ENCODE peak calls at places on chromosomes 1 and 21, in ten cellular contexts. L is brain microvascular endothelial cell, F is mesothelial cell of epicardium, B is neural crest cell, A is colonic mucosa, O is omental fat pad, U is ovary, C is AG09319, Y is RWPE2, S is OCI-LY7. Z is an unnamed sample.

GRCh38 chr1:205065666-205066065 is 18.6 kb downstream of the TMEM81 start:
- DNase-seq in L (no peak), F (no peak), B (no peak), A (no peak), O (no peak), U (no peak), C (no peak), Y (no peak), S (no peak), Z (no peak)

GRCh38 chr1:247156787-247157232 is 15.0 kb downstream of the ZNF124 start:
- DNase-seq in L (no peak), F (no peak), B (no peak), A (no peak), O (no peak), U (no peak), C (no peak), Y (no peak), S (no peak), Z (no peak)

GRCh38 chr1:230049731-230050130 is 17.3 kb upstream of the GALNT2 start:
- DNase-seq in L (no peak), F (no peak), B (no peak), A (no peak), O (no peak), U (no peak), C (no peak), Y (no peak), S (no peak), Z (no peak)

GRCh38 chr1:4305526-4306301 is 348.7 kb upstream of the AJAP1 start:
- DNase-seq in L (no peak), F (no peak), B (no peak), A (no peak), O (no peak), U (no peak), C (no peak), Y (no peak), S (no peak), Z (no peak)

GRCh38 chr1:22671999-22672398 is 19.0 kb downstream of the C1QB start:
- DNase-seq in L (no peak), F (no peak), B (no peak), A (no peak), O (no peak), U (no peak), C (no peak), Y (no peak), S (no peak), Z (no peak)

GRCh38 chr21:40204956-40205355 is 337.7 kb downstream of the PCP4 start:
- DNase-seq in L (no peak), F (no peak), B (no peak), A (no peak), O (no peak), U (no peak), C (no peak), Y (no peak), S (no peak), Z (no peak)

GRCh38 chr1:7220007-7220406 is 434.8 kb downstream of the CAMTA1 start:
- DNase-seq in L (peak), F (no peak), B (no peak), A (no peak), O (no peak), U (no peak), C (no peak), Y (no peak), S (no peak), Z (no peak)

GRCh38 chr1:23278717-23279116 is 61.4 kb upstream of the HTR1D start:
- DNase-seq in L (no peak), F (no peak), B (no peak), A (no peak), O (no peak), U (no peak), C (no peak), Y (no peak), S (no peak), Z (no peak)

GRCh38 chr1:197955486-197956394 is 38.6 kb downstream of the LHX9 start:
- DNase-seq in L (no peak), F (no peak), B (no peak), A (no peak), O (no peak), U (no peak), C (no peak), Y (no peak), S (no peak), Z (no peak)

DNA sequence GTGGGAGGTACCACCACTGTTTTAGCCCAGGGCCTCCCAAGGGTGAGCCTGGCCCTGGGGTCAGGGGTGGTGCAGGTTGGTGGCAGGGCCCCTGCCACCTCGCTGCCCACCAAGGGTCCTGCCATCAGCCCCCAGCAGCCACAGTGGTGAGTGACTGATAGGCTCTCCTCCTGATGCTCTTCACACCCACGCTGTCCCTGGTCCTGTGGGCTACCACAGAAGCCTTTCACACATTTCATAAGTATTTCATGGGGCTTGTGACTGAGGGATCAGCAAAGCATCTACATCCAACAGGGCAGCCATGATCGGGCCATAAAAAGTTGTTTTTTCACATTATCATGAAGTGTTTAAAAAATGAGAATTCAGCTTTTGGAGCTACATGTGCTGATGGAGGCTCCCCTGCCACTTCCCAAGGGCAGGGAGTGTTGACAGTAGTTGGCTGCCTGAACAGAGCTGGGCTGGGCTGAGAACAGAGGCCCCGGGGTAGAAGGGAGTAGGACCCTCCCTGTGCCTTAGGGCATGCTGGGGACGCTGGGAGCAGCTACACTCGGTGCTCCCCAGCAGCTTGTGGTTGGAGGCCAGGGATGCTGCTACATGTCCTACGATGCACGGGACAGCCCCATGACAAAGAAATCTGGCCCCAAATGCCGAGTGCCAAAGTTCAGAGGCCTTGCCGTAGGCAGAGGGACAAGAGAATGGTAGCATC is 73.1 kb upstream of the TMEM51 start:
- DNase-seq in L (no peak), F (no peak), B (no peak), A (no peak), O (no peak), U (no peak), C (no peak), Y (no peak), S (no peak), Z (no peak)
- TF ChIP-seq CTCF in L (no peak), F (no peak), B (no peak), A (no peak), O (no peak), U (no peak), C (no peak), Y (no peak), S (no peak), Z (no peak)

DNA sequence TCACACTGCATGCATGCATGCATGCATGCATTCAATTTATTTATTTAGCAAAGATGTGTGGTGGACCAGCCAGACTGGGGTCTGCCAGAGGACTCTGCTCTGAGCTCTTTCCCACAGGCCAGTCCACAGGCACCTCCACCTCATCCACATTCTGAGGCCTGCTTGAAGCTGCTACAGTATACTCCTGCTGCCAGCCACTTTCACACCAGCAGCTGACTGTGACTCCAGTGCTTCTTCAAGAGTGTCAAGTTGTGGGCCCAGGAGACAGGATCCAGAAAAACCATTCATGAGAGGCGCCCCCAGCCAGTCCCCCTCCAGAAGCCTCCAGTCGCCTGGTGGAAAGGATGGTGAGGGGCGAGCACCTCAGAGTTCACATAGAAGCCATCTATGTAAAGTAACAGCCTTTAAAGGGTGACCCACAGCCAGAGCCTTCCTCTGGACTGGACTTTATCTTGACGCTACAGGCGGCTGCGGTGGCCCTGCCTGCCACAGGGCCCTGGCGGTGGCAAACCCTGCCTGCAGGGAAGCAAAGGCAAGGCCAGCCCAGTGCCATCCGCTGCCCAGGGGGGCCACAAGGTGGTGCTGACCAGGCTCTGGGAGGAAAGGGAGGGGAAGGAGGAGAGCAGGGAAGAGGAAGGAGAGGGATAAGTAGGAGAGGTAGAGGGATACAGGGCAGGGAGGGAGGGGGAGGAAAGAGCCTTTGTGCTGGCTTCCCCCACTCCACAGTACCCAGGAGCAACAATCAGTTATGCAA is 30.7 kb downstream of the SSBP3 start:
- DNase-seq in L (no peak), F (no peak), B (no peak), A (no peak), O (no peak), U (no peak), C (no peak), Y (no peak), S (peak), Z (no peak)
- TF ChIP-seq CTCF in L (no peak), F (no peak), B (no peak), A (no peak), O (no peak), U (no peak), C (no peak), Y (no peak), S (peak), Z (no peak)

DNA sequence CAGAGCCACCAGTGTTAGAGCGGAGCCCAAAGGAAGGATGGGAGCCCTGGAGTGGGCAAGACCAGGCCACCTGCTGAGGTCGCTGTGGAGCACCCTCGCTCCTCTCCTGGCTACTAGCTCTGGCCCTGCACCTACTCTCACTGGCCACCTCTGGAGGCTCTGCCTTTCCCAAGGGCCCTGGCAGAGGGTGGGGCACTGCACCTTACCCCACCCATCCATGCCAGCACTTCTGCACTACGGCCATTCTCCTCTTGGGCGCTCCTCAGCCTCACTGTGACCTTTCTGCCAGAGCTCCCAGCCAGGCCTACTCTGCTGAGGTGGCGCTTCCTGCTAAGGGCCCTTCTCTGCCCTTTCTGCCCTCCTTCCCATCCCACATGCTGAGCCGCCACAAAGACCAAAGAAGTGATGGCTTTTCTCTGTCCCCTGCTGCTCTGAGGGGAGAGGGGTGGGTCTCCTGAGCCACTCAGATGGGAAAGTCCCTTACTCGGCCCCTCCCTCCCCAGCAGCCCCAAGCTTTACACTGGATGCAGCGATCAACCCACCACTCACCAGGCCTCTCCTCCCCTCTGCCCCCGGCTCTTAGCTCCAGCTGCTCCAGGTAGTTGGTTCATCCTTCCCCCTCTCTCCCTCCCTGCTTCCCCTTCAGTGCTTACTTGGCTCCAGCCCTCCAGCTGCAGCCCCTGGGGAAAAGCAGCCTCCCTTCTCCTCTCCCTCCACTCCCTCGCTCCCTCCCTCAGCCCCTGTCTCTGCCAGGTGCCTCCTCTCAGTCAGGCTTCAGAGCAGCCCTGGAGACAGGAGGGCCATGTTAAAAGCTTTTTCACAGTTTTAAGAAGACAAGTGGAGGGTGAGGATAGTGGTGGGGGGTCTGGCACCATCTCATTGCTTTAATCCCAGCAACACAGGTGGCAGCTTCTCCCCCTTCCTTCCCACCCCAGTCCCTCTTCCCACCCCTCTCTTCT is 14.8 kb upstream of the TMEM222 start:
- DNase-seq in L (no peak), F (no peak), B (no peak), A (no peak), O (no peak), U (no peak), C (no peak), Y (no peak), S (no peak), Z (no peak)
- TF ChIP-seq CTCF in L (peak), F (no peak), B (peak), A (no peak), O (no peak), U (no peak), C (no peak), Y (no peak), S (peak), Z (no peak)

GRCh38 chr1:208731976-208732821 is 488.0 kb upstream of the PLXNA2 start:
- DNase-seq in L (no peak), F (no peak), B (no peak), A (no peak), O (no peak), U (no peak), C (no peak), Y (no peak), S (no peak), Z (peak)

GRCh38 chr1:208741296-208741695 is 497.1 kb upstream of the PLXNA2 start:
- DNase-seq in L (no peak), F (no peak), B (no peak), A (no peak), O (no peak), U (no peak), C (no peak), Y (no peak), S (no peak), Z (no peak)

DNA sequence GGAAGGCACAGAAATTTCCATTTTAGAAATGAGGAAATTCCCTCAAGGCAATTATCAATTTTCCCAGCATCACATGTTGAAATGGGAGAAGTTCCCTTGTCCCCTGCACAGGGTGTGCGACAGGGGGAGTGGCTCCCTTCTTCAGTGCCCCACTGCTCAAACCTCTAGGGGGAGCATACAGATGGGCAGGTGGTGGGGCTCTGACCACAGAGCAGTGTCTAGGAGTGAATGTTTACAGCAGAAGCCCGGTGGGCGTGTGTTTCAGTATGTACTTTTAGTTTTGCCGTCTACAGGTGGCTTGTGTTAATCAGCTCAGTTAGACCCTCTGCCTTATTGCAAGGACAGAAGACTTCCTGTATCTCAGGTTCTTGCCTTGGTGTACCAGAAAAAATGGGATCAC is 493.7 kb upstream of the PLXNA2 start:
- DNase-seq in L (no peak), F (no peak), B (no peak), A (no peak), O (no peak), U (no peak), C (no peak), Y (no peak), S (no peak), Z (no peak)
- TF ChIP-seq CTCF in L (no peak), F (no peak), B (no peak), A (no peak), O (no peak), U (no peak), C (no peak), Y (no peak), S (peak), Z (no peak)

DNA sequence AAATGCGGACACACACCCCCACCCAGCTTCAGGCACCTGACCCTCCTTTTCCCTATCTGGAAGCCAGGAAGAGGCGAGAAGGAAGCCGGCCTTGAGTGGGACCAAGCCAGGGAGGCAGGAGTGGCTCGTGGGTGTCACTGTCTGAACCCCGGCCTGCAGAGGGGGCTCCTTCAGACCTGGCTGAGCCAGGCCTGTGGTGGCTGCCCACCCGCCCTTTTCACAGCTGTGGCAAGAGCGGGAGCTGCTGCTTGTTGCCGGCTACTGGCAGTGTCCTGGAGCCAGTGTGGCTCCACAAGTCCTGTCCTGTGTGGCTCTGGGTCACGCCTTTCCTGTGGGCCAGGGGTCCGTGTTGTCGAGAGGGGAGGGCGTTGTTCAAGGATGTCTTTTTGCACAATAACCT is 1.2 kb downstream of the PFKL start:
- DNase-seq in L (no peak), F (no peak), B (no peak), A (peak), O (no peak), U (no peak), C (no peak), Y (no peak), S (peak), Z (no peak)
- TF ChIP-seq CTCF in L (no peak), F (no peak), B (no peak), A (no peak), O (no peak), U (no peak), C (no peak), Y (no peak), S (no peak), Z (no peak)

GRCh38 chr1:40979241-40980067 is at the start of gene CTPS1:
- DNase-seq in L (peak), F (peak), B (peak), A (peak), O (peak), U (peak), C (peak), Y (peak), S (peak), Z (peak)
- TF ChIP-seq CTCF in L (peak), F (no peak), B (peak), A (no peak), O (no peak), U (no peak), C (peak), Y (peak), S (peak), Z (peak)

GRCh38 chr21:15282666-15283065 is 217.9 kb upstream of the NRIP1 start:
- DNase-seq in L (no peak), F (no peak), B (no peak), A (no peak), O (no peak), U (no peak), C (no peak), Y (no peak), S (no peak), Z (no peak)

GRCh38 chr21:15283789-15284188 is 219.0 kb upstream of the NRIP1 start:
- DNase-seq in L (no peak), F (no peak), B (no peak), A (no peak), O (no peak), U (no peak), C (no peak), Y (no peak), S (no peak), Z (no peak)

GRCh38 chr21:15283138-15283537 is 218.3 kb upstream of the NRIP1 start:
- DNase-seq in L (no peak), F (no peak), B (no peak), A (no peak), O (no peak), U (no peak), C (no peak), Y (no peak), S (no peak), Z (no peak)

GRCh38 chr21:15279484-15279883 is 214.7 kb upstream of the NRIP1 start:
- DNase-seq in L (no peak), F (no peak), B (no peak), A (no peak), O (no peak), U (no peak), C (no peak), Y (no peak), S (no peak), Z (no peak)

DNA sequence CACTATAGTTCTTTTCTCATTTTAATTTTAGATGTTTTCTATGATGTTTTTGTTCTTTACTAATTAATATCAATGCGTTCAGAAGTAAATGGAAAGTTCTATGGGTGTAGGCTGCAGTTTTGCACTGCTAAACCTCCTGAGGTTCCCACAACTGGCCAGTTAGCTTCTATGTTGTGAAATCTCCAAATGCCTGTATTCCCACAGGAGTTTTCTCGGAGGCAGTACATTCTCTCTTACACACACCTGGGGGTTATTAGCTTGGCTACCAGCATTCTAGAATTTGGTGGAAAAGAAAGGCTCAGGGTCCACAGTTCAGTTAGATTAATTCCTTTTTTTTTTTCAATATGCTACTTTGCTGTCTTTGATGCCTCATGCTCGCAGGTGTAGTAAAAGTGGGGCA is 216.9 kb upstream of the NRIP1 start:
- DNase-seq in L (no peak), F (no peak), B (no peak), A (no peak), O (no peak), U (no peak), C (no peak), Y (no peak), S (no peak), Z (no peak)
- TF ChIP-seq CTCF in L (no peak), F (no peak), B (no peak), A (no peak), O (no peak), U (no peak), C (no peak), Y (no peak), S (no peak), Z (no peak)

GRCh38 chr1:85146972-85147359 is 53.9 kb downstream of the SYDE2 start:
- DNase-seq in L (no peak), F (no peak), B (no peak), A (no peak), O (no peak), U (no peak), C (no peak), Y (no peak), S (no peak), Z (no peak)
- TF ChIP-seq CTCF in L (peak), F (peak), B (peak), A (no peak), O (no peak), U (no peak), C (no peak), Y (peak), S (no peak), Z (no peak)

GRCh38 chr1:167538657-167539056 is 14.9 kb downstream of the CREG1 start:
- DNase-seq in L (no peak), F (no peak), B (no peak), A (no peak), O (no peak), U (no peak), C (no peak), Y (no peak), S (no peak), Z (no peak)
- TF ChIP-seq CTCF in L (peak), F (no peak), B (no peak), A (no peak), O (no peak), U (no peak), C (no peak), Y (peak), S (peak), Z (no peak)

Z was measured in GM10248.